ENCODE peak calls at places on chromosome 17, in six cellular contexts. I is transverse colon; G is CD8-positive, alpha-beta T cell; X is breast epithelium; K is endothelial cell of umbilical vein; Q is body of pancreas. L is an unnamed sample. For H3K27me3, the result is how much of the 10 kb centered on the place peaks cover.

GRCh38 chr17:59804910-59805381 is 87.8 kb downstream of the TUBD1 start:
- DNase-seq in Q (no peak), X (no peak), G (no peak), K (no peak), I (no peak), L (no peak)

GRCh38 chr17:70080541-70081347 is 5.7 kb downstream of the KCNJ16 start:
- DNase-seq in X (no peak), Q (no peak), I (no peak), G (no peak), K (no peak), L (no peak)

GRCh38 chr17:72171703-72172670 is 51.2 kb downstream of the SOX9 start:
- DNase-seq in K (no peak), G (no peak), X (no peak), I (no peak), Q (no peak), L (no peak)

GRCh38 chr17:1628856-1629646 is 417 bp upstream of the SLC43A2 start:
- DNase-seq in X (peak), K (peak), G (peak), Q (peak), I (peak), L (peak)

GRCh38 chr17:33651631-33652030 is 358.5 kb upstream of the ASIC2 start:
- DNase-seq in K (no peak), Q (no peak), G (no peak), X (no peak), I (no peak), L (no peak)

GRCh38 chr17:70621593-70621992 is 452.3 kb downstream of the KCNJ2 start:
- DNase-seq in Q (no peak), I (no peak), X (no peak), G (no peak), K (peak), L (no peak)

GRCh38 chr17:21089145-21089544 is 37.6 kb upstream of the DHRS7B start:
- DNase-seq in I (no peak), K (no peak), G (no peak), X (no peak), Q (no peak), L (no peak)

GRCh38 chr17:68592667-68593330 is 8.4 kb downstream of the FAM20A start:
- DNase-seq in Q (no peak), X (no peak), I (no peak), G (no peak), K (no peak), L (no peak)

GRCh38 chr17:10772425-10773380 is 31.2 kb downstream of the TMEM238L start:
- DNase-seq in G (no peak), X (peak), Q (peak), I (peak), K (no peak), L (peak)

GRCh38 chr17:5705081-5705875 is 121.0 kb upstream of the NLRP1 start:
- DNase-seq in G (no peak), Q (no peak), K (peak), I (no peak), X (no peak), L (no peak)

GRCh38 chr17:40373324-40373723 is 8.8 kb upstream of the GJD3 start:
- DNase-seq in G (no peak), Q (no peak), X (no peak), K (no peak), I (no peak), L (no peak)

GRCh38 chr17:40909351-40909750 is 24.3 kb upstream of the KRT20 start:
- DNase-seq in Q (peak), G (peak), K (peak), I (peak), X (peak), L (peak)

GRCh38 chr17:1629647-1630310 is 1.1 kb upstream of the SLC43A2 start:
- DNase-seq in Q (peak), X (no peak), G (peak), K (peak), I (peak), L (peak)

GRCh38 chr17:39673335-39674081 is 5.3 kb downstream of the PNMT start:
- DNase-seq in I (no peak), Q (no peak), G (no peak), K (no peak), X (no peak), L (no peak)

GRCh38 chr17:17305282-17305801 is 2.2 kb downstream of the NT5M start:
- DNase-seq in Q (no peak), K (no peak), I (peak), X (no peak), G (peak), L (peak)

GRCh38 chr17:29158515-29159275 is 21.5 kb downstream of the MYO18A start:
- DNase-seq in I (no peak), K (no peak), G (no peak), X (no peak), Q (peak), L (no peak)

GRCh38 chr17:79597996-79598557 is 12.8 kb downstream of the RBFOX3 start:
- DNase-seq in Q (no peak), I (no peak), X (no peak), G (peak), K (no peak), L (no peak)

GRCh38 chr17:45016823-45017222 is 34.6 kb downstream of the DCAKD start:
- DNase-seq in I (no peak), Q (no peak), G (no peak), K (no peak), X (no peak), L (no peak)

GRCh38 chr17:50618941-50619340 is 15.7 kb upstream of the ABCC3 start:
- DNase-seq in Q (no peak), I (no peak), X (no peak), G (no peak), K (no peak), L (no peak)

GRCh38 chr17:50904522-50905459 is 38.6 kb upstream of the TOB1 start:
- DNase-seq in G (no peak), I (peak), X (peak), K (no peak), Q (peak), L (peak)

GRCh38 chr17:55299162-55299838 is 34.5 kb downstream of the HLF start:
- DNase-seq in G (no peak), Q (no peak), I (no peak), X (no peak), K (no peak), L (no peak)
- H3K4me3 ChIP-seq in G (no peak), Q (no peak), I (no peak), X (no peak), K (no peak), L (no peak)

GRCh38 chr17:73368085-73368631 is 56.4 kb upstream of the CDC42EP4 start:
- DNase-seq in K (no peak), G (no peak), I (no peak), Q (no peak), X (no peak), L (no peak)

GRCh38 chr17:73371846-73372245 is 60.0 kb upstream of the CDC42EP4 start:
- DNase-seq in Q (no peak), I (no peak), K (no peak), G (no peak), X (no peak), L (no peak)

GRCh38 chr17:73365934-73366623 is 54.3 kb upstream of the CDC42EP4 start:
- DNase-seq in K (no peak), I (no peak), Q (peak), X (no peak), G (no peak), L (peak)

GRCh38 chr17:73371285-73371684 is 59.5 kb upstream of the CDC42EP4 start:
- DNase-seq in X (no peak), I (no peak), Q (no peak), K (no peak), G (no peak), L (no peak)

DNA sequence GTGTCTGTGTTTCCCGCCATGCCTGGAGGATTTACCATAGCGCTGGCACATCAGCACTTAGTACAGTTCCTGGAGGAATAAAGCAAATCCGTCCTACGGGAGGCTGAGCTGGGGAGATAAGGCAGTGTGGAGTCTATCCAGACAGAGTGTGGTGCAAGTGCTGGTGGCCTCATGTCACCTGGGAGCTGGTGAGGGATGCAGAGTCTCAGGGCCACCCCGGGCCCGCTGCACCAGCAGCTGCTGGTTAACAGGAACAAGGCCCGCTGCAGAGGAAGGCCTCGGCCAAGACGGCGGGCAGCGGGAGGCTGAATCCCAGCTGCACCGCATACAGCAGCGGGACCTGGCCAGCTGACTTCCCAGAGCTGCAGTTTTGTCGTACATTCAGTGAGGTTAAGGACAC is 57.3 kb upstream of the CDC42EP4 start:
- DNase-seq in Q (peak), I (no peak), X (no peak), G (no peak), K (no peak), L (peak)
- TF ChIP-seq CTCF in Q (no peak), I (no peak), X (no peak), G (no peak), K (no peak), L (no peak)

GRCh38 chr17:48373130-48373844 is 56.7 kb downstream of the SKAP1 start:
- DNase-seq in X (no peak), G (no peak), K (no peak), I (no peak), Q (no peak), L (no peak)
- H3K27me3 ChIP-seq in X (under half), G (under half), K (half or more), I (under half), Q (under half), L (half or more)

GRCh38 chr17:77322534-77323412 is 182.0 kb downstream of the SEC14L1 start:
- DNase-seq in X (peak), G (no peak), Q (peak), I (peak), K (peak), L (peak)
- H3K4me3 ChIP-seq in X (peak), G (no peak), Q (no peak), I (no peak), K (no peak), L (peak)

DNA sequence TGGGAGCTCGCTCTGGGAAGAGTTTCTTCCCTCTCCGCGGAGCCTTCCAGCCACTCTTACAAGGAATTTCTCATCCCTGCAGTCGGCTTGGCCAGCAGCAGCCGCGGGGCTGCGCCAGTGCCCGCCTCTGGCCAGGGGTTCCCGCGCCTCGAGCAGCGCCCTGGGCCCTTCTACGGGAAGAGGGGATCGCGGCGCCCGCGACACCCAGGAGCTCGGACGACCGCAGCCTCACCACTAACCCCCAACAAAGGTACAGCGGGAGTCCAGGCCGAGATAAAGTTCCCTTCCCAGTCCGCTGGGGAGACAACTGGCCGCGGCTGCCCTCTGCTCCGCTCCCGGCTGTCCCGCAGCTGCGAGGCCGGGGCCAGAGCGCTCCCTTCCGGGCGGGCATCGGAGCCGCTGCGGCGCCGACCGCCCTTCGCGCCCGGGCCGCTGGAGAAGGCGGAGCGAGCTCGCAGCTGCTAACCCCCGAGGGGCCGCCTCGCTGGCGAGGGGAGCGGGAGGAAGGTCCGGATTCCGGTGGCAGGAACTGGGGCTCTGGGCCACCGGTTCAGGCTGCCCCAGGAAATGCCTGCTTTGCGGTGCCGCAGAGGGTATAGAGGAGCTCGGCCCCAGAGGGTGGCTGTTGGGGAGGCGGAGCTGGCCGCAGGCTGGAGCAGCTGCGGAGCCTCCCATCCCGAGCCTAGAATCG is 3.6 kb upstream of the HS3ST3B1 start:
- DNase-seq in X (no peak), K (peak), Q (peak), G (peak), I (no peak), L (no peak)
- TF ChIP-seq CTCF in X (peak), K (peak), Q (no peak), G (no peak), I (no peak), L (no peak)

GRCh38 chr17:48258317-48258716 is 150.8 kb downstream of the SNX11 start:
- DNase-seq in G (no peak), X (no peak), K (no peak), Q (no peak), I (no peak), L (no peak)
- H3K27me3 ChIP-seq in G (under half), X (under half), K (under half), Q (under half), I (under half), L (half or more)

DNA sequence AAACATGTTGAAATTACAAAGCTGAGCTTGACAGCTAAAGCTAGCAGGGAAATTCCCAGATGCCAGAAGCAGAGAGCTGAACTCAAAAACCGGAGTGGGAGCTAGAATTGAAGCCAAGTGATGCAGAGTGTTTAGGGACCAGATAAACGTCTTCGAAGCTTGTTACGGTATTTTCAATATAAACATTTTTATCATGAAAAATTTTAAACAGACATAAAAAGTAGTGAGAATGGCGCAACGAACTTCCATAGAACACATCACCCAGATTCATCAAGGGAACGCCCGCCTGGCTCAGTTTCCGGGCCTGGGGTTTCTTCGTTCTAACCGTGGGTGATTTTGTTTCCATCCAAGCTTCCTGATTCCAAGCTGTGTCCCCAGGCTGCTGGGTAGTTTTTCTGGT is 18.1 kb downstream of the SPNS2 start:
- DNase-seq in K (no peak), X (no peak), I (no peak), G (no peak), Q (no peak), L (no peak)
- H3K4me3 ChIP-seq in K (no peak), X (no peak), I (no peak), G (no peak), Q (no peak), L (no peak)

GRCh38 chr17:74987909-74988711 is 678 bp downstream of the CDR2L start:
- DNase-seq in Q (peak), K (peak), X (peak), G (no peak), I (peak), L (peak)
- TF ChIP-seq CTCF in Q (no peak), K (peak), X (peak), G (no peak), I (peak), L (peak)